ENCODE peak calls at places on chromosome 19, in four cellular contexts. F is ecto neural progenitor cell, N is NCI-H1694 treated with DMSO at 0.1 percent for 48 hours, H is heart left ventricle. X is an unnamed sample.

GRCh38 chr19:33804021-33804799 is 7.5 kb downstream of the KCTD15 start:
- DNase-seq in N (no peak), F (no peak), H (peak), X (no peak)

GRCh38 chr19:1182068-1182467 is 8.0 kb upstream of the SBNO2 start:
- DNase-seq in H (no peak), F (no peak), N (no peak), X (no peak)

GRCh38 chr19:8005534-8006256 is at the start of gene ELAVL1:
- DNase-seq in H (peak), F (peak), N (peak), X (peak)

GRCh38 chr19:55210120-55210493 is 806 bp upstream of the PTPRH start:
- DNase-seq in N (no peak), H (no peak), F (no peak), X (peak)

GRCh38 chr19:13985771-13986347 is 20.3 kb downstream of the RFX1 start:
- DNase-seq in F (no peak), H (no peak), N (no peak), X (no peak)

GRCh38 chr19:3194063-3194702 is 8.5 kb downstream of the NCLN start:
- DNase-seq in H (no peak), N (no peak), F (no peak), X (no peak)

GRCh38 chr19:2488942-2489731 is 13.2 kb downstream of the GADD45B start:
- DNase-seq in F (peak), N (no peak), H (peak), X (no peak)

GRCh38 chr19:16936901-16937300 is 48.1 kb downstream of the F2RL3 start:
- DNase-seq in H (no peak), F (no peak), N (no peak), X (no peak)

GRCh38 chr19:53057904-53058579 is 13.5 kb downstream of the ERVV-2 start:
- DNase-seq in F (peak), H (peak), N (no peak), X (no peak)

GRCh38 chr19:35780717-35781116 is 5.4 kb downstream of the ARHGAP33 start:
- DNase-seq in N (no peak), H (no peak), F (no peak), X (no peak)

GRCh38 chr19:7413629-7414028 is 64.9 kb downstream of the ARHGEF18 start:
- DNase-seq in N (no peak), F (no peak), H (no peak), X (no peak)

GRCh38 chr19:17931532-17932191 is 1.2 kb upstream of the CCDC124 start:
- DNase-seq in F (peak), H (no peak), N (no peak), X (no peak)

GRCh38 chr19:48959341-48960239 is 4.9 kb downstream of the BAX start:
- DNase-seq in H (no peak), F (no peak), N (no peak), X (no peak)

X was measured in AG04449.